ENCODE peak calls at places on chromosomes 7 and 10, in six cellular contexts. N is heart left ventricle, B is SK-N-SH, L is cardiac muscle cell, P is suprapubic skin, X is fibroblast of lung. J is an unnamed sample.

GRCh38 chr10:43231523-43232078 is 35.3 kb downstream of the RASGEF1A start:
- DNase-seq in L (no peak), N (peak), P (peak), X (no peak), B (no peak), J (no peak)

GRCh38 chr10:113681533-113682470 is 2.1 kb downstream of the CASP7 start:
- DNase-seq in N (no peak), X (no peak), L (peak), B (no peak), P (no peak), J (no peak)

GRCh38 chr10:122062831-122063674 is 74.1 kb downstream of the TACC2 start:
- DNase-seq in X (peak), L (peak), B (peak), P (peak), N (peak), J (peak)

GRCh38 chr10:113616244-113617074 is 47.4 kb downstream of the NRAP start:
- DNase-seq in B (peak), P (no peak), X (no peak), N (no peak), L (no peak), J (no peak)

GRCh38 chr7:30475580-30475979 is 3.0 kb downstream of the NOD1 start:
- DNase-seq in L (no peak), X (peak), B (no peak), N (no peak), P (no peak), J (no peak)

GRCh38 chr10:50805981-50806622 is 66.4 kb downstream of the ASAH2B start:
- DNase-seq in N (no peak), L (no peak), P (no peak), X (peak), B (no peak), J (peak)

GRCh38 chr10:43396061-43396927 is 12.7 kb downstream of the HNRNPF start:
- DNase-seq in X (peak), N (peak), P (peak), L (peak), B (peak), J (peak)

GRCh38 chr7:54897891-54898290 is 120.9 kb upstream of the EGFR start:
- DNase-seq in L (no peak), B (no peak), X (no peak), P (no peak), N (no peak), J (no peak)

GRCh38 chr10:17229717-17229966 is 1.6 kb downstream of the VIM start:
- DNase-seq in X (peak), B (no peak), P (no peak), L (no peak), N (no peak), J (no peak)

GRCh38 chr10:113056468-113057021 is 106.5 kb downstream of the TCF7L2 start:
- DNase-seq in N (no peak), X (peak), P (no peak), L (peak), B (no peak), J (no peak)

GRCh38 chr10:5413012-5413938 is 918 bp downstream of the NET1 start:
- DNase-seq in L (peak), X (peak), P (no peak), B (no peak), N (no peak), J (no peak)

GRCh38 chr7:47596502-47597202 is 14.7 kb upstream of the TNS3 start:
- DNase-seq in P (no peak), N (peak), L (peak), B (no peak), X (no peak), J (no peak)

DNA sequence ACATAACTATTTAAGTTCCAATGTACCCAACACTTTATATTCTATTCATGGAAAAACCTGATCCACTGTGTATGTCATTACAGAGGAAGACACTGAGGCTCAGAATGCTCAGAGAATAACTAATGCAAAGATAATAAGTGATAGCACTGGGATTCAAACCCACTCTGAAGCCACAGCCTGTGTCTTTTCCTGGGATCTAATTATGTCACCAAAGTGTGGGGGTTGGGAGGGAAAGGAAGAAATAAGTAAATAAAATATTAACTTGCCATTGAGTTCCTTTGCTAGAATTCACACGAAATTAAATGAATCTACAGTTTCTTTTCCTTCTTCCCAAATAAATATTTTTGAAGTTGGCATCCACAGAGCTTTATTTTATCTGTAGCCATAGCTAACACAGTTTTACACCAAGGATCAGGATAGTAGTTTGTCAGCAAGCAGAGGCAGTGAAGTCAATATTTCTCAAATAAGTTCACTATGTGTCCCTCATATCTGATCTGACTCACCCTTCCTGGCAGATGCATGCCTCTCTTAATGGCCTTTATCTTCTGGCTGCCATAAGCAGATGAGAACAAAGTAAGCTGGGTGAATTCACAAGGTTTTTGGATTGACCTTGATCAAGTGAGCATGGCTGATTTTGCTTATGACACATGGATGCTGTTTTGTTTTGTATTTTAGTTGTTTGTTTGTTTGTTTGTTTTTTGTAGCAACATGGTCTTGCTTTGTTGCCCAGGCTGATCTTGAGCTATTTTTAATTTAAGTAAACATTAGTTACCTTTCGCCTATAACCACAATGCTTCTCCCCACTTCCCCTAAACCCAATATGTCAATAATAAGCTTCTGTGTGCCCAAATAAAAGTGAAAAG is 6.3 kb downstream of the RAPGEF5 start:
- DNase-seq in X (peak), P (no peak), L (peak), N (no peak), B (peak), J (peak)
- H3K4me3 ChIP-seq in X (no peak), P (no peak), L (no peak), N (no peak), B (no peak), J (peak)

DNA sequence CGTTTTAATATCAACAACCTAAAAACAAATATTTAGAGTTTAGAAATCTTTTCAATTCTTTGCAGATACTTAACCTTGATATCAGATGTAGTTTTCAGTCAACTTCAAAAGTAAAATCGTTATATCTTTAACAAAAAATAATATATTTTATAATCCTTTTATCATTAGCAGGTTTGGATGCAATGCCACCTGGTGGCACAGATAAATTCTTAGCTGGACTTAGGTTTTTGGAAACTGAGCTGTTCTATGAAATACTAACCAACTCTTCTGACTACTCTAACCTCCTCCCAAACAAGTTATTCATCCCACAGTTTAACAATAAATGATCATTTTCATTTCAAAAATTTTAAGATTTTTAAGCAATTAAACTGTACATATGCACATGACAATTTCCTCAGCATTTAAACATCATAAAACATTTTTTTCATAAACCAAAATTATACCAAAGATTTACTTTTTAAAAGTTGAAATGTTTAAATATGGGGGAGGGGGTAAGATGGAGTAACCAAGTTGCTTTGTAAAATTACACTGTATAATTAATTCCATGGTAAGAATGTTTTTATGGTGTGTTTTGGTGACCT is 56.9 kb downstream of the HIBADH start:
- DNase-seq in L (peak), P (no peak), B (no peak), N (no peak), X (peak), J (peak)
- TF ChIP-seq CTCF in L (peak), P (no peak), B (peak), N (no peak), X (peak), J (peak)

GRCh38 chr10:29922904-29923303 is 136.5 kb downstream of the JCAD start:
- DNase-seq in X (peak), L (no peak), B (no peak), N (no peak), P (no peak), J (no peak)

GRCh38 chr10:29921071-29921446 is 138.3 kb downstream of the JCAD start:
- DNase-seq in L (no peak), P (no peak), N (no peak), B (no peak), X (no peak), J (no peak)

GRCh38 chr10:29922226-29922625 is 137.2 kb downstream of the JCAD start:
- DNase-seq in B (no peak), L (no peak), N (no peak), X (no peak), P (no peak), J (no peak)

GRCh38 chr10:29918623-29919400 is 140.6 kb downstream of the JCAD start:
- DNase-seq in X (no peak), B (no peak), N (no peak), P (no peak), L (no peak), J (no peak)

DNA sequence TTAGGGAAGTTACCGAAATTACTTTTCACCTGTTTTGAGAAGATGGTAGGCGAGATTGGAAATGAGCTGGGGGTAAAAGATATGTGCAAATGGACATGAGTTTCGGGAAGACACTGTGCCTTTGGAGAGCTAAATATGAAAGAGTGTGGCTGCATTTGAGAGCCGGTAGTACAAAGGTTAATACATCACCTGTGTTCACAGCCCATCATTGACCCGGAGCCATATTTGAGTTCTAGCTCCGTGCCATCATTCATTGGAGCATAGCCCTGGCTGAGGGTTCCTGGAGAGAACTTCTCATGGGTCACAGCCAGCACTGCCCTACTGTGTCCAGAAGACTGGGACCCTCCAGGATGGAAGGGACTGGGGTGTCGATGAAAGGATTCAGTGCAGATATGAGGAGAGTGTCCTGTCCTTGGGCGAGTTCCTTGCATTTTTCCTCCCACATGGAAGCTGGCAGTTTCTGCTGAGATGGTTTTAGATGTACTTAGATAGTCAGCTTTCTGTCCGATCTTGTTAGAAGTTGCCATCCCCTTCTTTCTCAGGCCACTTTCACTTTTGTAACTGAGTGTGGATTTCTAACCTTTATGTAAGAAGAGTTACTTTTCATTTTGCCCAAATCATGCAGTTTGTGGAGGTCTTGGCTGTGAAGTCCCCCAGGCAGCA is 138.8 kb downstream of the JCAD start:
- DNase-seq in X (no peak), B (no peak), N (no peak), P (no peak), L (no peak), J (no peak)
- H3K4me3 ChIP-seq in X (no peak), B (no peak), N (no peak), P (no peak), L (no peak), J (no peak)

DNA sequence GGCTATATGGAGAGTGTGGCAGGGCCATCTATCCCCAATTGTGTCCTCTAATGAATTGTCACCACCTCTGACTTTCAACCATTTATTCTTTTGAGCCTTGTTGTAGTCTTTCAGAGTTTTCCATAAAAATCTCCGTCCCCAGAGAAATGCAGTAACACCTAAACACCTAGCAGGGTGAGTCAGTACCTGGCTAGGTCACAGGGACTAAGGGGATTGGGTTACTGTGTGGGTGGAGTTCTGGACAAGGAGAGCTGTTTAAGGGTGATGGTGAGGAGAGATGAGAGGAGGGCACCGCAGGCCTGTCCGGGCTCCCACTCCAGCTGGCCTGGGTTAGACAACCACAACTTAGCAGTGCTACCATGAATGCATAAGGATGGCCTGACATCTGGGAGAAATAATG is 186.2 kb upstream of the LYZL1 start:
- DNase-seq in N (no peak), X (no peak), P (no peak), L (no peak), B (no peak), J (no peak)
- TF ChIP-seq CTCF in N (no peak), X (no peak), P (no peak), L (no peak), B (no peak), J (no peak)

GRCh38 chr10:110398419-110399162 is 93.9 kb upstream of the SMNDC1 start:
- DNase-seq in B (no peak), N (no peak), P (no peak), X (peak), L (peak), J (no peak)
- H3K4me3 ChIP-seq in B (peak), N (no peak), P (no peak), X (no peak), L (no peak), J (no peak)

GRCh38 chr7:158495256-158495655 is 92.4 kb downstream of the PTPRN2 start:
- DNase-seq in X (no peak), B (no peak), L (no peak), P (no peak), N (no peak), J (no peak)
- TF ChIP-seq CTCF in X (no peak), B (no peak), L (no peak), P (no peak), N (no peak), J (no peak)

GRCh38 chr7:27241189-27242045 is 1.2 kb upstream of the EVX1 start:
- DNase-seq in L (no peak), B (no peak), P (no peak), N (no peak), X (no peak), J (no peak)

GRCh38 chr7:27239780-27240731 is 2.5 kb upstream of the EVX1 start:
- DNase-seq in N (no peak), X (no peak), L (no peak), P (no peak), B (no peak), J (no peak)

GRCh38 chr7:27242580-27243339 is at the start of gene EVX1:
- DNase-seq in B (no peak), X (no peak), N (no peak), L (no peak), P (no peak), J (no peak)

GRCh38 chr7:27243340-27244163 is 950 bp downstream of the EVX1 start:
- DNase-seq in B (no peak), N (no peak), L (no peak), X (no peak), P (no peak), J (no peak)

DNA sequence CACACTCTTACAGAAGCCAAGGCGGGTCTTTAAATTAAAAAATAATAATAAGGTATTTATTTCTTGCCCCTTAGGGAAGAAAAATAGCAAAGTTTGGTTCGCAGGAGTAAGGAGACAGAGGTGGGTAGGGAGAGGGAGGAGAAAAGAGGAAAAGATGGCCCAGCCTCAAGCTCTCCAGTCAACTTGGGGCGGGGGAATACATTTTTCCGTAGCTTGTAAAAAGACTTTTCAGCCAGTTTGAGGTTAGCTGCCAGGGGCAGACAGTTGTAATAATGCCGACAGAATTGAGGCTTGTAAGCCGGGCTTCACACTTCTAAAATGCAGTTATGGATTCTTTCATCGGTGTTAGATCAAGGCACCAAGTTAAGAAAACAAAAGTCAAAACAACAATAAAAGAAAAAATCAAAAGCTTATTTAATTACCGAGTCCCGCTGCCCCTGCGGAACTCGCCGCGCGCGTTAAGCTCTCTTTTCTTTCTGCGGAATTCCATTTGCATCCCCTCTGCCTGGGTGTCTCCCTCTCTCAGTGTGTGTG is 489 bp upstream of the EVX1 start:
- DNase-seq in B (no peak), X (no peak), N (no peak), P (no peak), L (no peak), J (no peak)
- H3K4me3 ChIP-seq in B (peak), X (no peak), N (peak), P (peak), L (peak), J (no peak)

J was measured in LNCaP clone FGC.